ENCODE peak calls at places on chromosomes 3 and 15, in ten cellular contexts. A, U, I, L, V, X, Y, S, P and N are unnamed samples. For H3K27me3, the result is how much of the 10 kb centered on the place peaks cover.

GRCh38 chr15:36527512-36528162 is 51.8 kb upstream of the CDIN1 start:
- DNase-seq in P (no peak), U (no peak), X (no peak), Y (no peak), I (no peak), S (no peak), A (no peak), V (no peak), L (no peak), N (no peak)

GRCh38 chr15:40918146-40918798 is 10.9 kb upstream of the DLL4 start:
- DNase-seq in U (no peak), S (no peak), L (no peak), P (no peak), A (no peak), V (no peak), X (no peak), Y (no peak), I (no peak), N (no peak)

GRCh38 chr3:67200618-67201017 is 202.5 kb downstream of the KBTBD8 start:
- DNase-seq in S (no peak), L (no peak), P (no peak), Y (no peak), X (no peak), A (no peak), U (no peak), I (no peak), V (no peak), N (no peak)

GRCh38 chr3:22141769-22142168 is 390.8 kb upstream of the ZNF385D start:
- DNase-seq in Y (no peak), I (no peak), X (no peak), V (no peak), A (no peak), L (no peak), S (peak), P (no peak), U (no peak), N (no peak)

GRCh38 chr15:97052526-97052925 is 722.0 kb downstream of the NR2F2 start:
- DNase-seq in A (no peak), S (no peak), P (no peak), U (no peak), I (no peak), V (no peak), X (no peak), Y (no peak), L (no peak), N (no peak)

GRCh38 chr15:85795669-85796305 is 1.1 kb upstream of the KLHL25 start:
- DNase-seq in L (no peak), I (no peak), U (no peak), S (no peak), X (no peak), V (no peak), Y (no peak), A (peak), P (no peak), N (no peak)

GRCh38 chr3:77142636-77143035 is 102.7 kb downstream of the ROBO2 start:
- DNase-seq in A (no peak), Y (no peak), I (no peak), L (no peak), X (no peak), V (no peak), U (no peak), P (no peak), S (no peak), N (no peak)

GRCh38 chr15:92643849-92644815 is 11.4 kb downstream of the FAM174B start:
- DNase-seq in V (no peak), U (no peak), P (no peak), L (no peak), X (no peak), Y (no peak), I (peak), S (peak), A (no peak), N (no peak)

GRCh38 chr3:197408177-197408957 is 110.0 kb upstream of the DLG1 start:
- DNase-seq in X (no peak), S (peak), P (no peak), U (no peak), A (no peak), I (no peak), V (no peak), L (no peak), Y (no peak), N (no peak)

GRCh38 chr3:99637041-99637380 is 1.4 kb upstream of the COL8A1 start:
- DNase-seq in S (peak), V (no peak), Y (no peak), U (peak), P (no peak), A (no peak), L (no peak), X (no peak), I (peak), N (no peak)

GRCh38 chr15:97037080-97037479 is 706.6 kb downstream of the NR2F2 start:
- DNase-seq in Y (no peak), X (no peak), U (peak), S (no peak), P (no peak), I (no peak), V (no peak), L (no peak), A (no peak), N (no peak)

GRCh38 chr3:170656293-170656692 is 70.4 kb upstream of the SLC7A14 start:
- DNase-seq in S (no peak), Y (no peak), I (no peak), U (no peak), L (no peak), P (no peak), X (no peak), A (no peak), V (no peak), N (no peak)

GRCh38 chr3:11600501-11601282 is 43.0 kb downstream of the VGLL4 start:
- DNase-seq in L (peak), I (peak), A (peak), P (peak), X (peak), Y (peak), V (peak), S (peak), U (peak), N (peak)

GRCh38 chr15:73784299-73784698 is 31.1 kb upstream of the INSYN1 start:
- DNase-seq in A (no peak), V (no peak), L (no peak), U (no peak), P (no peak), I (no peak), X (no peak), Y (no peak), S (no peak), N (no peak)

GRCh38 chr3:115301364-115301860 is 154.3 kb upstream of the ZBTB20 start:
- DNase-seq in X (no peak), V (no peak), P (no peak), Y (no peak), S (no peak), A (no peak), U (no peak), I (no peak), L (no peak), N (no peak)

GRCh38 chr3:152083058-152083457 is 185.7 kb upstream of the MBNL1 start:
- DNase-seq in S (no peak), X (no peak), L (no peak), V (no peak), Y (no peak), U (no peak), P (no peak), A (no peak), I (no peak), N (no peak)

GRCh38 chr15:72534522-72534921 is 60.4 kb downstream of the ARIH1 start:
- DNase-seq in V (no peak), S (no peak), Y (no peak), X (no peak), L (no peak), I (no peak), U (no peak), A (no peak), P (no peak), N (no peak)

GRCh38 chr3:113249111-113249510 is 37.8 kb downstream of the BOC start:
- DNase-seq in X (peak), V (no peak), P (no peak), S (peak), L (no peak), A (peak), I (no peak), U (peak), Y (no peak), N (no peak)

GRCh38 chr3:143974877-143975238 is 3.2 kb downstream of the DIPK2A start:
- DNase-seq in V (no peak), X (no peak), S (peak), A (no peak), U (no peak), Y (no peak), P (no peak), I (no peak), L (no peak), N (no peak)

GRCh38 chr3:10515396-10515795 is 10.0 kb upstream of the ATP2B2 start:
- DNase-seq in L (no peak), I (no peak), Y (peak), P (no peak), A (no peak), X (no peak), S (no peak), U (no peak), V (no peak), N (no peak)

GRCh38 chr3:129239992-129240391 is 9.4 kb upstream of the COPG1 start:
- DNase-seq in V (no peak), Y (no peak), U (no peak), P (no peak), L (no peak), X (no peak), A (no peak), I (peak), S (no peak), N (no peak)

GRCh38 chr3:37243811-37244748 is 69.7 kb upstream of the LRRFIP2 start:
- DNase-seq in U (peak), Y (peak), V (peak), S (peak), I (peak), A (peak), X (peak), L (peak), P (peak), N (peak)

GRCh38 chr15:44584162-44584749 is 47.3 kb downstream of the EIF3J start:
- DNase-seq in V (no peak), I (peak), L (peak), X (peak), A (peak), U (peak), P (no peak), S (peak), Y (no peak), N (no peak)

DNA sequence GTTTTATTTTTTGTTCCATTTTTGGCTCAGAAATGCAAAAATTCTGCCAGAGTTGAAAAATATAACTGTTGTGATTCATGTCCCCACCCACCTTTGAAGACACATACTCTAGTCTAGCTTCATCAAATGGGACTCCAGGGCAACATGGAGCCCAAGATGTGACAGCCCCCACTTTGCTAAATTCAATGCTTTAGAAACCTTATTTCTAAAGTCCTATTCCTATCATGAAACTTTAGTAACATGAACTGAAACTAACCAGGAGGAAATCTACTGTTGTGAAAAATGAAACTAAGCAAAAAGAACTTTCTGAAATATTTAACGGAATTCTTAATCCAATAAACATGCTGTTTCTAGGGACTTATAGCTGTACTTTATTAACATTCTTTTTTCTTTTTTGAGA is 20.3 kb downstream of the UBP1 start:
- DNase-seq in U (no peak), I (no peak), A (no peak), S (no peak), Y (no peak), L (no peak), V (no peak), X (no peak), P (no peak), N (no peak)
- TF ChIP-seq CTCF in U (no peak), I (no peak), A (no peak), S (no peak), Y (no peak), L (no peak), V (no peak), X (no peak), P (no peak), N (no peak)

DNA sequence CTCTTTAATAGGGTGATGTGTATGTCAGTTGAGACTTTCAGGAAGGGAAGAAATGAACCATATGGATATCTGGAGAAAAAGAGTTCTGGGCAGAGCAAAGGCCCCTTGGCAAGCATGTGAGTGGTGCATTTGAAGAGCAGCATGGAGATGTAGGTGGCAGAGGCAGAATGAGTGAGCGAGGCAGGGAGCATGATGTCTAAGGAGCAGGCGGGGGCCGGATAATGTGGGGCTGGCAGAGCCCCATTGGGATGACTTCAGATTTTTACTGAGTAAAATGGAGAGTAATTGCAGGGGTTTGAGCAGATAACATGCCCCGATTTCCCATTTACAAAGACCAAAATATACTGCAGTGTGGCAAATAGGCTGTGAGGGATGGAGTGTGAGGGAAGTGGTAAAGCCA is 52.9 kb upstream of the PLCL2 start:
- DNase-seq in V (no peak), Y (no peak), L (no peak), X (no peak), P (no peak), S (no peak), I (no peak), A (no peak), U (no peak), N (no peak)
- H3K4me3 ChIP-seq in V (no peak), Y (no peak), L (no peak), X (no peak), P (no peak), S (no peak), I (no peak), A (no peak), U (no peak), N (no peak)

DNA sequence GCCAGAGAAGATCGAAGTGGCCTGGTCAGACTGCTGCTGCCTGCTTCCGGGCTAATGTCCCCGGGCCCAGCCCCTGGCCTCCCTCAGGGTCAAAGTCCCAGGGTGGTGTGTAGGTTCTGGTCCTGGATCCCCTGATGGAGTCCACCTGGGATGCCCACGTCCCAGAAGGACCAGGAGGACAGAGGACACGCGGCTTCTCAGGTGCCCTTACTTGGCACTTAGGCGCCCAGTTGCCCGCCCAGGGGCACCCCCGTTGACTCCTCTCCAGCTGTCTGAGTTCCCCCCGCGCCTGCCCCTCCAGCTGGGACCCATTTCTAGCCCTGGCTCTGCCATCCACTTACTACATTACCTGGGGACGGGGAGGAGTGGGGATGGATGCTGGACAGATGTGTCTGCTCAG is 44.6 kb downstream of the LINGO1 start:
- DNase-seq in I (no peak), L (no peak), A (no peak), V (no peak), S (no peak), U (no peak), Y (no peak), X (no peak), P (no peak), N (no peak)
- H3K27me3 ChIP-seq in I (under half), L (under half), A (under half), V (under half), S (under half), U (under half), Y (under half), X (under half), P (under half), N (under half)

GRCh38 chr3:4531478-4532025 is 38.4 kb downstream of the ITPR1 start:
- DNase-seq in I (peak), X (peak), Y (no peak), U (peak), V (no peak), L (no peak), A (peak), P (no peak), S (peak), N (no peak)
- TF ChIP-seq CTCF in I (no peak), X (no peak), Y (no peak), U (no peak), V (no peak), L (no peak), A (no peak), P (no peak), S (no peak), N (no peak)